ENCODE peak calls at places on chromosomes 2 and 18, in four cellular contexts. One of them, this sample, is unnamed.

GRCh38 chr2:166375736-166376487 is at the start of gene SCN9A:
- DNase-seq in gastrocnemius medialis: peak; percentile 45
- DNase-seq in upper lobe of left lung: peak; percentile 93
- DNase-seq in mammary epithelial cell: peak; percentile 56
- DNase-seq in this sample: peak; percentile 28

GRCh38 chr2:191555092-191555742 is 122.7 kb upstream of the NABP1 start:
- DNase-seq in mammary epithelial cell: peak; percentile 80
- DNase-seq in gastrocnemius medialis: peak; percentile 55
- DNase-seq in upper lobe of left lung: no peak
- DNase-seq in this sample: peak; percentile 86

GRCh38 chr2:234027646-234028045 is 22.9 kb upstream of the SPP2 start:
- DNase-seq in mammary epithelial cell: no peak
- DNase-seq in upper lobe of left lung: no peak
- DNase-seq in gastrocnemius medialis: no peak
- DNase-seq in this sample: no peak

GRCh38 chr2:50953021-50953420 is 78.9 kb downstream of the NRXN1 start:
- DNase-seq in upper lobe of left lung: no peak
- DNase-seq in gastrocnemius medialis: no peak
- DNase-seq in mammary epithelial cell: peak; percentile 96
- DNase-seq in this sample: peak; percentile 93

GRCh38 chr2:96085541-96086355 is 30.6 kb downstream of the ADRA2B start:
- DNase-seq in upper lobe of left lung: no peak
- DNase-seq in gastrocnemius medialis: no peak
- DNase-seq in mammary epithelial cell: no peak
- DNase-seq in this sample: no peak

GRCh38 chr2:182038579-182038978 is 52.9 kb downstream of the PPP1R1C start:
- DNase-seq in mammary epithelial cell: peak; percentile 70
- DNase-seq in gastrocnemius medialis: no peak
- DNase-seq in upper lobe of left lung: no peak
- DNase-seq in this sample: peak; percentile 64

GRCh38 chr18:36770315-36770946 is 58.4 kb downstream of the TPGS2 start:
- DNase-seq in mammary epithelial cell: no peak
- DNase-seq in upper lobe of left lung: no peak
- DNase-seq in gastrocnemius medialis: no peak
- DNase-seq in this sample: no peak

GRCh38 chr18:56702946-56703345 is 51.8 kb downstream of the WDR7 start:
- DNase-seq in mammary epithelial cell: peak; percentile 30
- DNase-seq in gastrocnemius medialis: no peak
- DNase-seq in upper lobe of left lung: no peak
- DNase-seq in this sample: peak; percentile 37

GRCh38 chr2:17643031-17643615 is 102.6 kb downstream of the VSNL1 start:
- DNase-seq in upper lobe of left lung: no peak
- DNase-seq in gastrocnemius medialis: peak; percentile 14
- DNase-seq in mammary epithelial cell: peak; percentile 94
- DNase-seq in this sample: peak; percentile 75

GRCh38 chr2:138421971-138422335 is 79.6 kb upstream of the SPOPL start:
- DNase-seq in gastrocnemius medialis: no peak
- DNase-seq in upper lobe of left lung: no peak
- DNase-seq in mammary epithelial cell: peak; percentile 91
- DNase-seq in this sample: peak; percentile 92

GRCh38 chr2:126893606-126894005 is 5.1 kb upstream of the TEX51 start:
- DNase-seq in gastrocnemius medialis: no peak
- DNase-seq in mammary epithelial cell: no peak
- DNase-seq in upper lobe of left lung: no peak
- DNase-seq in this sample: no peak

GRCh38 chr2:171160119-171160629 is 519 bp downstream of the TLK1 start:
- DNase-seq in upper lobe of left lung: peak; percentile 94
- DNase-seq in gastrocnemius medialis: peak; percentile 29
- DNase-seq in mammary epithelial cell: peak; percentile 66
- DNase-seq in this sample: no peak

GRCh38 chr2:176206677-176207076 is 18.2 kb downstream of the HOXD1 start:
- DNase-seq in upper lobe of left lung: no peak
- DNase-seq in mammary epithelial cell: no peak
- DNase-seq in gastrocnemius medialis: no peak
- DNase-seq in this sample: no peak

GRCh38 chr2:199692489-199692888 is 158.5 kb downstream of the FTCDNL1 start:
- DNase-seq in mammary epithelial cell: no peak
- DNase-seq in upper lobe of left lung: no peak
- DNase-seq in gastrocnemius medialis: no peak
- DNase-seq in this sample: no peak

GRCh38 chr2:75047907-75048625 is 89.6 kb downstream of the POLE4 start:
- DNase-seq in mammary epithelial cell: peak; percentile 22
- DNase-seq in gastrocnemius medialis: no peak
- DNase-seq in upper lobe of left lung: no peak
- DNase-seq in this sample: no peak

GRCh38 chr2:35783723-35784122 is 571.9 kb upstream of the CRIM1 start:
- DNase-seq in upper lobe of left lung: no peak
- DNase-seq in gastrocnemius medialis: no peak
- DNase-seq in mammary epithelial cell: no peak
- DNase-seq in this sample: no peak

GRCh38 chr2:190582761-190583506 is 48.4 kb upstream of the NEMP2 start:
- DNase-seq in upper lobe of left lung: no peak
- DNase-seq in mammary epithelial cell: no peak
- DNase-seq in gastrocnemius medialis: no peak
- DNase-seq in this sample: no peak

GRCh38 chr2:62217980-62218379 is 22.1 kb downstream of the B3GNT2 start:
- DNase-seq in mammary epithelial cell: no peak
- DNase-seq in upper lobe of left lung: no peak
- DNase-seq in gastrocnemius medialis: no peak
- DNase-seq in this sample: no peak

GRCh38 chr2:204154863-204155262 is 218.3 kb downstream of the ICOS start:
- DNase-seq in mammary epithelial cell: no peak
- DNase-seq in upper lobe of left lung: no peak
- DNase-seq in gastrocnemius medialis: no peak
- DNase-seq in this sample: no peak

GRCh38 chr2:55063226-55063625 is 13.0 kb upstream of the RTN4 start:
- DNase-seq in gastrocnemius medialis: no peak
- DNase-seq in upper lobe of left lung: no peak
- DNase-seq in mammary epithelial cell: no peak
- DNase-seq in this sample: no peak

GRCh38 chr2:10584242-10584753 is 105.5 kb downstream of the NOL10 start:
- DNase-seq in mammary epithelial cell: peak; percentile 20
- DNase-seq in gastrocnemius medialis: no peak
- DNase-seq in upper lobe of left lung: no peak
- DNase-seq in this sample: peak; percentile 58

GRCh38 chr2:186209532-186209931 is 276.5 kb upstream of the ZC3H15 start:
- DNase-seq in gastrocnemius medialis: no peak
- DNase-seq in mammary epithelial cell: no peak
- DNase-seq in upper lobe of left lung: no peak
- DNase-seq in this sample: no peak

GRCh38 chr2:20015482-20016083 is 3.1 kb upstream of the MATN3 start:
- DNase-seq in mammary epithelial cell: peak; percentile 43
- DNase-seq in gastrocnemius medialis: no peak
- DNase-seq in upper lobe of left lung: no peak
- DNase-seq in this sample: peak; percentile 12

GRCh38 chr2:232013701-232014353 is 52.3 kb downstream of the DIS3L2 start:
- DNase-seq in gastrocnemius medialis: no peak
- DNase-seq in mammary epithelial cell: peak; percentile 93
- DNase-seq in upper lobe of left lung: peak; percentile 25
- DNase-seq in this sample: peak; percentile 96

GRCh38 chr2:33405180-33406105 is 71.0 kb upstream of the RASGRP3 start:
- DNase-seq in upper lobe of left lung: no peak
- DNase-seq in gastrocnemius medialis: no peak
- DNase-seq in mammary epithelial cell: no peak
- DNase-seq in this sample: no peak

GRCh38 chr2:202610367-202610766 is 24.4 kb upstream of the FAM117B start:
- DNase-seq in gastrocnemius medialis: no peak
- DNase-seq in mammary epithelial cell: peak; percentile 28
- DNase-seq in upper lobe of left lung: no peak
- DNase-seq in this sample: no peak

GRCh38 chr18:59514193-59514592 is 155.1 kb upstream of the LMAN1 start:
- DNase-seq in mammary epithelial cell: no peak
- DNase-seq in gastrocnemius medialis: peak; percentile 53
- DNase-seq in upper lobe of left lung: no peak
- DNase-seq in this sample: no peak

GRCh38 chr2:40412456-40412855 is 39.4 kb downstream of the SLC8A1 start:
- DNase-seq in upper lobe of left lung: no peak
- DNase-seq in gastrocnemius medialis: no peak
- DNase-seq in mammary epithelial cell: peak; percentile 82
- DNase-seq in this sample: peak; percentile 77

GRCh38 chr2:234081970-234082822 is 31.7 kb downstream of the SPP2 start:
- DNase-seq in gastrocnemius medialis: no peak
- DNase-seq in mammary epithelial cell: peak; percentile 32
- DNase-seq in upper lobe of left lung: no peak
- DNase-seq in this sample: no peak

GRCh38 chr2:231679906-231680283 is 28.4 kb upstream of the PTMA start:
- DNase-seq in upper lobe of left lung: no peak
- DNase-seq in gastrocnemius medialis: no peak
- DNase-seq in mammary epithelial cell: no peak
- DNase-seq in this sample: no peak

GRCh38 chr2:98761267-98761781 is 30.4 kb upstream of the MGAT4A start:
- DNase-seq in gastrocnemius medialis: no peak
- DNase-seq in upper lobe of left lung: peak; percentile 84
- DNase-seq in mammary epithelial cell: peak; percentile 69
- DNase-seq in this sample: no peak

GRCh38 chr2:121532894-121533293 is 2.2 kb downstream of the RNU4ATAC start:
- DNase-seq in gastrocnemius medialis: no peak
- DNase-seq in upper lobe of left lung: no peak
- DNase-seq in mammary epithelial cell: peak; percentile 79
- DNase-seq in this sample: peak; percentile 84
- H3K27ac ChIP-seq in gastrocnemius medialis: peak overlapping the region; percentile 89
- H3K27ac ChIP-seq in upper lobe of left lung: no peak overlapping the region
- H3K27ac ChIP-seq in mammary epithelial cell: peak overlapping the region; percentile 98
- H3K27ac ChIP-seq in this sample: no peak overlapping the region

GRCh38 chr2:153819501-153819900 is 52.2 kb upstream of the GALNT13 start:
- DNase-seq in upper lobe of left lung: no peak
- DNase-seq in mammary epithelial cell: peak; percentile 7
- DNase-seq in gastrocnemius medialis: no peak
- DNase-seq in this sample: no peak
- TF ChIP-seq CTCF in upper lobe of left lung: no peak
- TF ChIP-seq CTCF in mammary epithelial cell: peak; percentile 6
- TF ChIP-seq CTCF in gastrocnemius medialis: no peak
- TF ChIP-seq CTCF in this sample: no peak

GRCh38 chr2:236173734-236174607 is 5.8 kb upstream of the GBX2 start:
- DNase-seq in upper lobe of left lung: no peak
- DNase-seq in mammary epithelial cell: no peak
- DNase-seq in gastrocnemius medialis: no peak
- DNase-seq in this sample: no peak
- H3K4me1 ChIP-seq in upper lobe of left lung: peaks cover 29% of the 10 kb centered on the region
- H3K4me1 ChIP-seq in mammary epithelial cell: peaks cover 21% of the 10 kb centered on the region
- H3K4me1 ChIP-seq in gastrocnemius medialis: peaks cover 27% of the 10 kb centered on the region
- H3K4me1 ChIP-seq in this sample: no peaks in the 10 kb centered on the region

DNA sequence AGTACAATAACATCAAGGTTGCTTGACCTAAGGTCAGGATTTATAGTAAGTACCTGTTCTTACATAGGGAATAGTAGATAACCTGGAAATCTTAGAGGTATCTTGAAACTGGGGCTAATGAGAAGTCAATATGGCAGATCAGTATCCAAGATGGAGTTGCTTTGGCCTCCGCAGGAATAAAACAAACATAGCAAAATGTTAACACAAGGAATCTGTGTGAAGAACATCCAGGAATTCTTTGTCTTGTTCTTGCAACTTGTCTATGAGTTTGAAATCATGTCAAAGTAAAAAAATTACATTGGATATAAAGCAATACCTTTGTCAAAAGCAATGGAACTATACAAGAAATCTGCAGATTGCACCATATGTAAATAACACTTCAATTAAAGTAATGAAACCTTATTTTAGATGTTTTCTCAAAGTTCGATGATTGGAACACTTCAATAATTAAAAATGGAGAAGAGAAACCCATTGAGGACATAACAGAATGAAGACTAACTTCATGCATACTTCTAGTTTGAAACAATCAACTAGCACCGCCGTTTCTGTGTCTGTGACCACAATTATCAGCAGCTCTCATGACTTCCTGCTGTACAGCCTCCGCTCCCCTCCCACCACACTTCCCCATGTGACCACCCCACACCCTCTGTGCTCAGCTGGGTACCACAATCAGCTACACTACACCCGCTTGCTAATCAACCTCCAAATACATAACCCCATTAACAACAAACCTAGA is 27.6 kb downstream of the C2orf76 start:
- DNase-seq in mammary epithelial cell: no peak
- DNase-seq in upper lobe of left lung: no peak
- DNase-seq in gastrocnemius medialis: peak; percentile 5
- DNase-seq in this sample: no peak
- H3K27ac ChIP-seq in mammary epithelial cell: no peak overlapping the region
- H3K27ac ChIP-seq in upper lobe of left lung: no peak overlapping the region
- H3K27ac ChIP-seq in gastrocnemius medialis: no peak overlapping the region
- H3K27ac ChIP-seq in this sample: no peak overlapping the region

DNA sequence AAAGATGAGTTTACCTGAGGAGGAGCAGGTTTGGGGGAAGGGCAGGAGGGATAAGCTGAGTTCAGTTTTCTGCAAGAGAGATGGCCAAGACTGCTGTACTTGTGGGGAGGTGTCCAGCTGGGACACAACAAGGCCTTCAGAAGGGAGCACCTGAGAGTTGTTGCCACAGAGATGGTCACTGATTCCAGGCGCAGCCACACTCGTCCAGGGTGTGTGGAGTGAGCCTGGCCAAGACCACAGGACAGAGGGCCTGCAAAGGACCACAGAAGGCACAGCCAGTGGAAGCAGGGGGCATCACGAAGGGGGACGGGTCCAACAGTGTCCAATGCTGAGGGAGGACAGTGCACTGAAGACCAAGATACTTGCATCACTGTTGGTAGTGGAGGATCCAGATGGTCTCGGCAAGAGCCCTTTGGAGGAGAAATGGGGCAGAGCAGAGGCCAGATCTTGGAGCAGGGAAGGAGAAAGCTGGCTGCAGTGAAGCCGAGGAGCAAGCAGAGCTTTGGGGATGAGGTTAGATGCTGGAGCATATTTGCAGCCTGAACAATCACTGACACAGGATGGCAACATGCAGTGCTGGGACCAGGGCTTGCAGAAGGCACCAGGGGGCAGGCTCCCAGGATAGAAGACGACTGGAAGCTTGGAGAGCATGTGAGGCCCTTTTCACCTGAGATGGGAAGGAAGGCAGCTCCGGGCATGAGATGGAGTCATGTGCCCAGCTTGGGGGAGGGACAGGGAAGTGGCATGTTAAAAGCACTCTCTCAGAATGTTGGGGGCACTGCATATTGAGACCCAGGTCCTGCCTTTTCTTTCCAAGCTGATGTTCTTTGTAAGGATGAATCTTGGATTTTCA is 214.0 kb downstream of the CYP26B1 start:
- DNase-seq in mammary epithelial cell: peak; percentile 15
- DNase-seq in gastrocnemius medialis: no peak
- DNase-seq in upper lobe of left lung: no peak
- DNase-seq in this sample: peak; percentile 42
- TF ChIP-seq CTCF in mammary epithelial cell: peak; percentile 44
- TF ChIP-seq CTCF in gastrocnemius medialis: peak; percentile 25
- TF ChIP-seq CTCF in upper lobe of left lung: no peak
- TF ChIP-seq CTCF in this sample: peak; percentile 65

This sample was measured in foreskin keratinocyte.